ENCODE peak calls at places on chromosomes 1 and 21, in ten cellular contexts. T is IMR-90; N is CD8-positive, alpha-beta T cell; P is breast epithelium; Z is mammary epithelial cell; J is activated B cell treated with CpG ODN at 0.5 μM for 24 hours; Q is lower leg skin; U is colonic mucosa; G is Panc1; F is fibroblast of pulmonary artery. L is an unnamed sample.

GRCh38 chr1:94680008-94680377 is 138.4 kb upstream of the F3 start:
- DNase-seq in Z (no peak), G (no peak), Q (no peak), F (no peak), N (no peak), P (no peak), J (no peak), T (no peak), U (no peak), L (no peak)

GRCh38 chr21:31872452-31873274 is at the start of gene HUNK:
- DNase-seq in Z (peak), U (peak), G (no peak), Q (no peak), T (peak), J (peak), P (no peak), F (peak), N (no peak), L (peak)

GRCh38 chr1:16183157-16183556 is 27.3 kb upstream of the EPHA2 start:
- DNase-seq in U (no peak), Q (peak), G (no peak), F (peak), J (no peak), N (no peak), T (peak), P (no peak), Z (peak), L (no peak)

GRCh38 chr1:110511436-110511835 is 7.5 kb downstream of the KCNA10 start:
- DNase-seq in F (no peak), T (no peak), P (no peak), U (no peak), N (no peak), J (no peak), Z (no peak), Q (no peak), G (no peak), L (no peak)

GRCh38 chr1:182149411-182149965 is 88.0 kb upstream of the ZNF648 start:
- DNase-seq in P (no peak), U (no peak), Z (peak), J (no peak), Q (peak), F (peak), G (no peak), T (peak), N (no peak), L (no peak)

GRCh38 chr1:179077396-179077795 is 4.5 kb upstream of the TOR3A start:
- DNase-seq in J (no peak), P (no peak), U (no peak), Q (no peak), T (peak), N (no peak), F (peak), G (no peak), Z (no peak), L (no peak)

GRCh38 chr21:45504021-45504515 is 38.2 kb downstream of the SLC19A1 start:
- DNase-seq in U (no peak), Q (no peak), P (no peak), N (no peak), Z (no peak), J (no peak), G (no peak), F (no peak), T (no peak), L (no peak)

GRCh38 chr1:116066868-116067563 is 44.2 kb upstream of the MAB21L3 start:
- DNase-seq in Z (peak), F (peak), N (no peak), T (peak), U (no peak), P (no peak), Q (peak), G (no peak), J (no peak), L (no peak)

GRCh38 chr1:6724517-6725141 is 23.0 kb upstream of the DNAJC11 start:
- DNase-seq in F (peak), Q (no peak), J (no peak), Z (peak), U (no peak), G (no peak), T (peak), N (no peak), P (no peak), L (no peak)

GRCh38 chr1:87949711-87950110 is 621.0 kb downstream of the LMO4 start:
- DNase-seq in U (no peak), Z (no peak), P (no peak), F (no peak), Q (no peak), G (no peak), J (no peak), T (no peak), N (no peak), L (no peak)

GRCh38 chr1:220045356-220046051 is 801 bp downstream of the EPRS1 start:
- DNase-seq in P (no peak), Z (no peak), F (no peak), N (no peak), J (no peak), U (peak), G (peak), Q (no peak), T (no peak), L (no peak)

GRCh38 chr1:214833357-214833756 is 230.4 kb downstream of the CENPF start:
- DNase-seq in P (no peak), Z (no peak), Q (no peak), N (no peak), G (no peak), F (no peak), T (peak), J (no peak), U (no peak), L (no peak)

GRCh38 chr1:36705629-36706028 is 222.9 kb upstream of the CSF3R start:
- DNase-seq in Z (no peak), U (no peak), Q (no peak), P (no peak), T (no peak), G (no peak), N (no peak), J (no peak), F (no peak), L (no peak)

GRCh38 chr1:212413902-212414327 is 771 bp downstream of the PACC1 start:
- DNase-seq in G (no peak), J (no peak), Z (peak), Q (no peak), N (no peak), T (peak), U (no peak), P (no peak), F (peak), L (no peak)

GRCh38 chr21:33071878-33072306 is 2.0 kb downstream of the OLIG1 start:
- DNase-seq in P (no peak), N (no peak), F (peak), J (no peak), Q (no peak), T (peak), Z (peak), G (no peak), U (no peak), L (no peak)

GRCh38 chr21:16087523-16087922 is 357.7 kb downstream of the USP25 start:
- DNase-seq in Z (no peak), T (no peak), N (no peak), U (no peak), J (no peak), G (no peak), Q (no peak), P (no peak), F (no peak), L (no peak)

GRCh38 chr21:25891596-25891995 is 156.8 kb downstream of the GABPA start:
- DNase-seq in N (no peak), P (no peak), Q (no peak), Z (no peak), G (no peak), U (no peak), T (no peak), J (no peak), F (no peak), L (no peak)

GRCh38 chr1:211328084-211328694 is 1.6 kb downstream of the TRAF5 start:
- DNase-seq in Q (no peak), G (no peak), T (no peak), Z (no peak), J (no peak), F (no peak), N (no peak), U (no peak), P (no peak), L (no peak)

GRCh38 chr1:11321656-11322491 is 48.9 kb downstream of the UBIAD1 start:
- DNase-seq in P (no peak), N (no peak), U (no peak), J (no peak), T (no peak), F (no peak), Q (no peak), G (no peak), Z (peak), L (no peak)

GRCh38 chr1:36390411-36390810 is 4.7 kb upstream of the STK40 start:
- DNase-seq in G (no peak), J (no peak), U (no peak), F (no peak), T (no peak), Z (no peak), P (no peak), N (no peak), Q (no peak), L (no peak)

GRCh38 chr1:18322353-18323032 is 158.2 kb upstream of the KLHDC7A start:
- DNase-seq in U (no peak), N (no peak), J (no peak), F (no peak), T (no peak), G (no peak), Q (no peak), Z (no peak), P (no peak), L (no peak)

GRCh38 chr1:24060482-24060881 is 51.5 kb downstream of the MYOM3 start:
- DNase-seq in T (no peak), G (no peak), J (no peak), P (no peak), U (no peak), Z (no peak), Q (no peak), F (no peak), N (no peak), L (no peak)

GRCh38 chr1:24057171-24057570 is 54.8 kb downstream of the MYOM3 start:
- DNase-seq in N (no peak), J (no peak), T (no peak), P (no peak), G (no peak), U (no peak), Q (no peak), F (no peak), Z (no peak), L (no peak)

GRCh38 chr1:24065314-24065713 is 46.6 kb downstream of the MYOM3 start:
- DNase-seq in J (no peak), G (no peak), N (no peak), Z (no peak), U (no peak), Q (no peak), F (no peak), T (no peak), P (no peak), L (no peak)

GRCh38 chr1:24058671-24059455 is 53.1 kb downstream of the MYOM3 start:
- DNase-seq in G (no peak), Z (no peak), F (no peak), Q (no peak), N (no peak), U (no peak), J (no peak), P (no peak), T (no peak), L (no peak)

GRCh38 chr1:24062221-24062620 is 49.7 kb downstream of the MYOM3 start:
- DNase-seq in Q (no peak), N (no peak), F (no peak), T (no peak), P (no peak), G (no peak), J (no peak), Z (no peak), U (no peak), L (no peak)
- TF ChIP-seq CTCF in Q (no peak), N (no peak), F (no peak), T (no peak), P (no peak), G (no peak), J (no peak), Z (no peak), U (no peak), L (no peak)

GRCh38 chr1:202862672-202863560 is 26.0 kb downstream of the RABIF start:
- DNase-seq in Q (no peak), G (no peak), P (no peak), U (no peak), J (no peak), N (no peak), T (no peak), Z (no peak), F (no peak), L (no peak)
- TF ChIP-seq CTCF in Q (no peak), G (no peak), P (no peak), U (no peak), J (no peak), N (no peak), T (no peak), Z (no peak), F (no peak), L (no peak)

DNA sequence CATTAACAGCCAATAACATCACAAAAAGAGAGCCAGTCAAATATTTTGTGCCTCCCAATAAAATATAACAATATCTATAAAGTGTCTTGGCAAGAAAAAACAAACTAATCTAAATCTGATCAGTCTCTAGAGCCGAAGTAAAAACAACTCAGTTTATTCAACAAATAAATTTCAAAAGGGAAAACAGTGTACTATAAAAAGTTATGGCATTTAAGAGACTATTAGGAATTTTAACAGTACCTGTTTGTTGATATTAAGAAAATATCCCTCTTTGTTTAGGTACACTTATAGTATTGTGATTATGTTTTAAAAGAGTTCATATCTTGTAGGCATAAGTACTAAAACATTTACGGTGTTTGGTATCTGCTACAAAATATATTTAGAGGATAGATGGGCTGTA is 36.6 kb upstream of the C1orf53 start:
- DNase-seq in N (no peak), T (no peak), Q (no peak), Z (no peak), F (no peak), P (no peak), U (no peak), J (no peak), G (no peak), L (no peak)
- TF ChIP-seq CTCF in N (no peak), T (no peak), Q (no peak), Z (no peak), F (no peak), P (no peak), U (no peak), J (no peak), G (no peak), L (no peak)

DNA sequence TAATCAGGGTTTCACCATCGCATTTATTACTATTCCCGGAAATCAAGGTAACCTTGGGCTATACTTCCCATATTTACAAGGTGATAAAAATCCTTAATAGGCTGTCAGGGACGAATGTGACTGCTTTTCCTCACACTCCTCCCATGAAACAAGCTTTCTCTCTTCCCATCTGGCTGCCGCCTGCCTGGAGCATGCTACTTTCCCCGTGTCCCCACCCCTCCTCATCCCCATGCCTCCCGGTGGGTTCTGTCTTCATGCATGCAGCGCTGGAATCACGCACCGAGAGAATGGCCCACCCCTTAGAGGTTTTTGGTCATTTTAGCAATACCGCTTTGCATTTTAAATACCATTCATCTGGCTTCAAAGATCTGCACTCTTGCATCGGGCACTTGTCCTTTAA is 339.0 kb downstream of the NTNG1 start:
- DNase-seq in Z (no peak), G (no peak), U (no peak), N (no peak), F (no peak), J (no peak), Q (no peak), P (no peak), T (no peak), L (no peak)
- TF ChIP-seq CTCF in Z (no peak), G (no peak), U (no peak), N (no peak), F (no peak), J (no peak), Q (no peak), P (no peak), T (no peak), L (no peak)

GRCh38 chr1:150696995-150697927 is at the start of gene GOLPH3L:
- DNase-seq in Z (peak), J (peak), N (peak), P (peak), G (peak), T (peak), Q (peak), F (peak), U (peak), L (peak)
- TF ChIP-seq CTCF in Z (no peak), J (no peak), N (no peak), P (peak), G (no peak), T (peak), Q (no peak), F (peak), U (no peak), L (no peak)

DNA sequence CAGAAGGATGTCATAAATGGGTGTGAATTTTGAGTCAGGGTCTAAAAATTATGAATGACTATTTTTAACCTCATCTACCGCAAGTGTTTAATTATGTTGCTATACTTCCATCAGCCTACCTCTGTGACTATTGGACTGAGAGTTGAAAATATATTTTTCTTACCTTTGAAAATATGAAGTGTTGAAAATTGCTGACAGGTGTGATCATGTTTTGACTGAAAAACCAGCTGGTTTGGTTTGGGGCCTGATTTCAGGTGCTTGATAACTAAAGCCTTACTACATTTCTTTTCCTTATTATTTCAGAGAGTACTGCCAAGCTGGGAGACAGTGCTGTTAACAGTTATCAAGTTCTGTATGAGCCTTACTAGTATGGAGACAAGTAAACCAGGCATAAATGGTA is 107.2 kb upstream of the DUSP10 start:
- DNase-seq in Z (no peak), P (no peak), U (no peak), G (no peak), F (no peak), J (no peak), Q (no peak), N (no peak), T (no peak), L (no peak)
- TF ChIP-seq CTCF in Z (no peak), P (no peak), U (no peak), G (no peak), F (no peak), J (no peak), Q (no peak), N (no peak), T (no peak), L (no peak)

DNA sequence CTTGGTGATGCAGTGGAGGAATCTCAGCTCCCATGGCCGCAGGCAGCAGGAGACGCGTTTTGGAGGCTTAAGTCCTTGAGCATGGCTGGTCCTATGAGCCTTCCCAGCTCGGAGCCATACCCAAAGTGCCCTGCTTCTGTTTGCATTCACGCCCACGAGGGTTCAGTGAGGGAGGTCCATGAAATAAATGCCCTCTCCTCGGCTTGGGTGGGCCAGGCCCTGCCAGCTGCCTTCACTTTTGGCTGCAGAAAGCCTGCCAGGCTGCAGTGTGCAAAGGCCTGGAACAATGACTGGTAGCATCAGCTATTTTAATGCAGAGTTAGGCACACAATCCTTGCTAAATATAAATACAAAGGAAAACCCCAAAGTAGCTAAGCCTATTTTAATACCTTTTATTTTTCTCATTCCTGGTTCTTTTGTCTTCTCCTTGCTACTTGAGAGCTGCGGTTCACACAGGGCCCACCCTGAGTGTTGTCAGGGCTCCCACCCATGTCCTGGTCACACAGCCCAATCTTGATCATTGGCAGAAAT is 49.4 kb downstream of the H3-3A start:
- DNase-seq in G (no peak), U (no peak), Q (no peak), J (no peak), Z (no peak), F (no peak), N (no peak), P (no peak), T (no peak), L (no peak)
- TF ChIP-seq CTCF in G (no peak), U (no peak), Q (no peak), J (no peak), Z (no peak), F (no peak), N (no peak), P (no peak), T (no peak), L (no peak)

GRCh38 chr1:88973520-88974137 is 18.8 kb downstream of the KYAT3 start:
- DNase-seq in Q (no peak), F (peak), G (no peak), J (no peak), U (no peak), N (no peak), P (no peak), Z (peak), T (peak), L (no peak)
- TF ChIP-seq CTCF in Q (no peak), F (peak), G (peak), J (peak), U (peak), N (peak), P (peak), Z (peak), T (peak), L (peak)

GRCh38 chr1:159250817-159251216 is 46.1 kb downstream of the ACKR1 start:
- DNase-seq in Z (no peak), J (no peak), U (no peak), F (no peak), Q (no peak), P (no peak), T (no peak), N (no peak), G (no peak), L (no peak)
- TF ChIP-seq CTCF in Z (peak), J (no peak), U (no peak), F (no peak), Q (no peak), P (no peak), T (no peak), N (no peak), G (no peak), L (no peak)

GRCh38 chr1:3413975-3414710 is 40.3 kb upstream of the ARHGEF16 start:
- DNase-seq in F (no peak), T (no peak), J (no peak), G (no peak), U (no peak), Q (no peak), P (no peak), Z (no peak), N (no peak), L (no peak)
- TF ChIP-seq CTCF in F (no peak), T (no peak), J (no peak), G (peak), U (no peak), Q (no peak), P (no peak), Z (no peak), N (no peak), L (peak)